ENCODE peak calls at places on chromosomes 2 and 18, in nine cellular contexts. A is brain microvascular endothelial cell, Z is H54, P is heart right ventricle, T is NB4, O is AG09319, R is epithelial cell of esophagus, I is mesendoderm, F is neural crest cell. J is an unnamed sample.

GRCh38 chr2:205984381-205984780 is 101.6 kb downstream of the INO80D start:
- DNase-seq in O (no peak), A (no peak), P (no peak), F (no peak), Z (no peak), T (no peak), I (no peak), R (no peak), J (no peak)

GRCh38 chr2:17479875-17480274 is 38.4 kb downstream of the RAD51AP2 start:
- DNase-seq in R (peak), F (no peak), P (no peak), O (no peak), T (no peak), A (peak), Z (no peak), I (no peak), J (no peak)

GRCh38 chr18:49697757-49698595 is 115.4 kb downstream of the ACAA2 start:
- DNase-seq in T (no peak), F (no peak), O (no peak), A (no peak), R (no peak), P (no peak), Z (peak), I (peak), J (no peak)

GRCh38 chr2:196331143-196331542 is 159.8 kb upstream of the STK17B start:
- DNase-seq in F (no peak), I (no peak), T (peak), P (peak), O (peak), Z (peak), R (peak), A (peak), J (no peak)

GRCh38 chr2:235876099-235876679 is 292.0 kb downstream of the GBX2 start:
- DNase-seq in R (no peak), I (no peak), F (no peak), T (peak), O (no peak), Z (no peak), A (no peak), P (no peak), J (no peak)

GRCh38 chr2:54665436-54665856 is 58.0 kb upstream of the EML6 start:
- DNase-seq in P (no peak), T (peak), Z (no peak), O (no peak), A (peak), F (peak), R (peak), I (peak), J (no peak)

GRCh38 chr2:179274749-179275148 is 10.1 kb upstream of the SESTD1 start:
- DNase-seq in R (no peak), T (peak), F (no peak), I (no peak), A (no peak), P (no peak), Z (no peak), O (no peak), J (no peak)

GRCh38 chr2:119102964-119103363 is 55.6 kb downstream of the C1QL2 start:
- DNase-seq in O (no peak), P (no peak), T (no peak), R (no peak), F (no peak), I (no peak), Z (no peak), A (no peak), J (no peak)

GRCh38 chr2:30631051-30631671 is 176.1 kb downstream of the CAPN13 start:
- DNase-seq in A (peak), T (peak), R (no peak), P (no peak), I (no peak), O (no peak), F (no peak), Z (no peak), J (no peak)

GRCh38 chr2:76692896-76693295 is 829.3 kb downstream of the LRRTM4 start:
- DNase-seq in P (no peak), F (no peak), I (no peak), Z (no peak), R (no peak), O (no peak), T (no peak), A (no peak), J (no peak)

GRCh38 chr2:23488584-23488983 is 103.6 kb downstream of the KLHL29 start:
- DNase-seq in Z (no peak), T (no peak), R (no peak), A (no peak), P (no peak), F (no peak), I (no peak), O (no peak), J (no peak)

GRCh38 chr2:151638188-151638933 is 95.9 kb downstream of the NEB start:
- DNase-seq in Z (no peak), O (no peak), T (peak), A (no peak), R (no peak), F (no peak), P (no peak), I (no peak), J (no peak)

GRCh38 chr18:57733861-57734260 is 69.3 kb downstream of the ATP8B1 start:
- DNase-seq in P (no peak), Z (no peak), F (no peak), R (no peak), T (no peak), O (no peak), I (no peak), A (no peak), J (no peak)

GRCh38 chr2:149049142-149049541 is 10.6 kb downstream of the LYPD6B start:
- DNase-seq in A (no peak), F (no peak), Z (no peak), P (no peak), T (no peak), R (peak), O (no peak), I (no peak), J (no peak)

GRCh38 chr2:241315879-241316700 is at the start of gene SEPTIN2:
- DNase-seq in O (no peak), P (peak), F (peak), Z (peak), I (peak), T (no peak), A (peak), R (no peak), J (peak)

GRCh38 chr2:122960727-122961641 is 1064.1 kb upstream of the CNTNAP5 start:
- DNase-seq in Z (no peak), R (peak), O (no peak), P (peak), T (no peak), A (peak), F (no peak), I (no peak), J (no peak)

GRCh38 chr18:79528846-79529245 is 133.1 kb downstream of the NFATC1 start:
- DNase-seq in O (no peak), A (peak), T (peak), I (peak), F (peak), P (peak), Z (peak), R (peak), J (peak)

GRCh38 chr2:75100011-75100680 is 99.2 kb downstream of the TACR1 start:
- DNase-seq in F (no peak), I (no peak), Z (peak), P (no peak), O (peak), A (peak), T (no peak), R (peak), J (peak)

GRCh38 chr2:5560981-5561380 is 131.2 kb upstream of the SOX11 start:
- DNase-seq in F (no peak), P (peak), I (no peak), O (no peak), A (peak), Z (no peak), R (no peak), T (no peak), J (no peak)

GRCh38 chr2:178246696-178247095 is 52.4 kb downstream of the OSBPL6 start:
- DNase-seq in Z (no peak), P (no peak), O (no peak), T (no peak), R (no peak), F (no peak), A (no peak), I (no peak), J (no peak)

GRCh38 chr2:42934568-42935258 is 142.3 kb upstream of the HAAO start:
- DNase-seq in I (no peak), R (no peak), P (no peak), Z (no peak), F (no peak), O (no peak), T (no peak), A (no peak), J (no peak)

GRCh38 chr2:24768601-24769000 is 24.6 kb downstream of the PTRHD1 start:
- DNase-seq in P (peak), F (no peak), R (no peak), A (no peak), O (no peak), Z (no peak), T (no peak), I (no peak), J (no peak)

GRCh38 chr2:30074023-30074422 is 72.8 kb upstream of the YPEL5 start:
- DNase-seq in R (no peak), Z (no peak), F (no peak), P (no peak), I (no peak), O (no peak), T (peak), A (no peak), J (no peak)

GRCh38 chr2:15561574-15562344 is 625 bp upstream of the NBAS start:
- DNase-seq in T (no peak), I (peak), R (no peak), P (peak), O (no peak), F (peak), A (peak), Z (peak), J (no peak)